ENCODE peak calls at places on chromosomes 2 and 18, in four cellular contexts. E is SK-N-SH, G is GM12878, N is K562. Y is an unnamed sample.
A peak's percentile ranks its signal among the peaks of the same experiment; 100 is the strongest.

GRCh38 chr2:46696966-46697829 is 217.8 kb downstream of the TMEM247 start:
- DNase-seq in E (no peak), G (no peak), N (no peak), Y (no peak)

GRCh38 chr18:21100141-21100540 is 11.5 kb downstream of the ROCK1 start:
- DNase-seq in E (no peak), G (no peak), N (no peak), Y (no peak)

GRCh38 chr2:143901185-143901842 is 618.6 kb downstream of the ZEB2 start:
- DNase-seq in E (no peak), G (no peak), N (no peak), Y (no peak)

GRCh38 chr2:70510213-70510820 is 43.3 kb downstream of the TGFA start:
- DNase-seq in E (no peak), G (no peak), N (no peak), Y (no peak)

GRCh38 chr2:159144776-159145614 is 141.5 kb downstream of the WDSUB1 start:
- DNase-seq in E (no peak), G (peak; percentile 47), N (no peak), Y (no peak)

GRCh38 chr2:71612581-71613520 is 159.5 kb downstream of the DYSF start:
- DNase-seq in E (peak; percentile 8), G (no peak), N (no peak), Y (peak; percentile 5)

GRCh38 chr2:26769501-26769850 is 5.4 kb downstream of the SLC35F6 start:
- DNase-seq in E (no peak), G (no peak), N (no peak), Y (no peak)

GRCh38 chr2:16656087-16656486 is 9.5 kb downstream of the CYRIA start:
- DNase-seq in E (no peak), G (no peak), N (no peak), Y (no peak)

GRCh38 chr2:72846171-72847095 is 20.6 kb upstream of the EXOC6B start:
- DNase-seq in E (no peak), G (no peak), N (no peak), Y (no peak)

GRCh38 chr2:99863236-99863913 is 279.0 kb downstream of the AFF3 start:
- DNase-seq in E (no peak), G (no peak), N (no peak), Y (no peak)

GRCh38 chr2:3617198-3617890 is 22.4 kb downstream of the COLEC11 start:
- DNase-seq in E (no peak), G (no peak), N (no peak), Y (no peak)

GRCh38 chr2:69054431-69054830 is 41.5 kb downstream of the ANTXR1 start:
- DNase-seq in E (no peak), G (peak; percentile 17), N (no peak), Y (no peak)

GRCh38 chr2:73239776-73240175 is 5.7 kb downstream of the CCT7 start:
- DNase-seq in E (no peak), G (no peak), N (no peak), Y (no peak)

GRCh38 chr18:48199399-48199798 is 209.8 kb downstream of the ZBTB7C start:
- DNase-seq in E (no peak), G (no peak), N (no peak), Y (no peak)

GRCh38 chr18:67669993-67670671 is 153.6 kb upstream of the DSEL start:
- DNase-seq in E (no peak), G (no peak), N (no peak), Y (no peak)

GRCh38 chr2:113768770-113769169 is 12.3 kb upstream of the SLC35F5 start:
- DNase-seq in E (no peak), G (no peak), N (no peak), Y (no peak)

GRCh38 chr2:234406085-234406484 is 90.8 kb downstream of the ARL4C start:
- DNase-seq in E (no peak), G (no peak), N (no peak), Y (no peak)

GRCh38 chr2:164605295-164605694 is 16.0 kb downstream of the GRB14 start:
- DNase-seq in E (no peak), G (no peak), N (no peak), Y (no peak)

GRCh38 chr18:5414546-5414945 is 119.0 kb upstream of the ZBTB14 start:
- DNase-seq in E (peak; percentile 35), G (no peak), N (no peak), Y (peak; percentile 29)

GRCh38 chr2:152694161-152694661 is 23.1 kb downstream of the PRPF40A start:
- DNase-seq in E (no peak), G (no peak), N (no peak), Y (no peak)

GRCh38 chr18:61892683-61893303 is at the start of gene RNF152:
- DNase-seq in E (peak; percentile 75), G (no peak), N (no peak), Y (peak; percentile 53)

GRCh38 chr18:73340135-73340934 is 472.5 kb upstream of the NETO1 start:
- DNase-seq in E (no peak), G (peak; percentile 3), N (no peak), Y (no peak)

GRCh38 chr2:5691659-5692529 is at the start of gene SOX11:
- DNase-seq in E (peak; percentile 99), G (no peak), N (no peak), Y (peak; percentile 82)

GRCh38 chr2:121360566-121361300 is 75.7 kb upstream of the TFCP2L1 start:
- DNase-seq in E (no peak), G (no peak), N (no peak), Y (no peak)

GRCh38 chr2:224948859-224949258 is 93.4 kb downstream of the DOCK10 start:
- DNase-seq in E (no peak), G (no peak), N (no peak), Y (no peak)

GRCh38 chr2:54783349-54783748 is 59.9 kb downstream of the EML6 start:
- DNase-seq in E (no peak), G (no peak), N (no peak), Y (no peak)

GRCh38 chr2:40030451-40030975 is 251.5 kb upstream of the THUMPD2 start:
- DNase-seq in E (no peak), G (no peak), N (no peak), Y (no peak)
- TF ChIP-seq USF1 in E (no peak), G (no peak), N (no peak), Y (no peak)

GRCh38 chr2:7145707-7146106 is 228.5 kb downstream of the RNF144A start:
- DNase-seq in E (no peak), G (no peak), N (no peak), Y (no peak)
- TF ChIP-seq USF1 in E (no peak), G (no peak), N (no peak), Y (no peak)

DNA sequence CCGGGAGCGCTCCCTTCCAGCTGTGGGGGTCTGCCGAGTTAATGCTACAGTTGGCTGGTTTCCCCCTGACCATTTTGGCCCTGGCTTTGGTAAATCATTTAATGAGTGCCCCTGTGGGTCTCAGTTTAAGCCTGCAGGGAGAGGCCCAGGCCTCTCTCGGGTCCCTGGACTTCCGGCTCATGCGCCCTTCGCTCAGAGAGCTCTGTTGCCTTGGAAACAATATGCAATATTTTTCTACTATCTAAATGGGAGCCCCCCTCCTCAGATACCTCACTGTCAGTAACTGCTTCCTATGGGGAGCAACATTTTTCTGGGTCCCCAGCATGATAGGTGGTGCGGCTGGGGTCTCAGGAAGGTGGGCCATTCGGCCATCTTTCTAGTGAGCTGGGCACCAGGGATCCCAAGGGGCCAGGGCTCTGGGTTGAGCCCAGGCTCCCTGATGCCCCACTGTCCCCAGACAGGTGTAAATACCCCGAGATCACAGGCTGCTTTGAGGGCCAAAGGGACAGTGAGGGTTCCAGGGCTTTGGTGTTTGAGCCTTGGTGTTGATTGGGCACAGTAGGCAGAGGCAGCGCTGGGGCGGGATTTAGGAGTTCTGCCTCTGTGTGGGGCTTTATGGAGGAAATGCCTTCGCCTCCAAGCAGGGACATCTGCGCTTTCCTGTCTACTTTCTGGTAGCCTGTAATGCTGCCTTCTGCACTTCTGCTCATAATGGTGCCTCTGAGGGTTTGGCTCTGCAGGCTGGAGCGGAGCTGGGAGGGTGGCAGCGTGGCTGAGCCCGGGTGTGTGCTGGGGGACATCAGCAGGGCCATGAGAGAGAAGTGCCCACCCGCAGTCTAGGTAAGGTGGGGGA is 5.2 kb downstream of the ITM2C start:
- DNase-seq in E (peak; percentile 77), G (no peak), N (no peak), Y (no peak)
- TF ChIP-seq USF1 in E (no peak), G (no peak), N (no peak), Y (no peak)

GRCh38 chr2:195304310-195304709 is 352.7 kb upstream of the SLC39A10 start:
- DNase-seq in E (no peak), G (no peak), N (no peak), Y (peak; percentile 42)
- TF ChIP-seq USF1 in E (no peak), G (no peak), N (no peak), Y (no peak)

GRCh38 chr2:85873679-85874078 is 15.1 kb downstream of the ST3GAL5 start:
- DNase-seq in E (peak; percentile 25), G (no peak), N (peak; percentile 49), Y (peak; percentile 38)
- TF ChIP-seq USF1 in E (no peak), G (no peak), N (no peak), Y (no peak)

GRCh38 chr2:231795525-231796327 is 9.5 kb downstream of the COPS7B start:
- DNase-seq in E (peak; percentile 78), G (no peak), N (no peak), Y (no peak)
- TF ChIP-seq USF1 in E (no peak), G (no peak), N (no peak), Y (no peak)

GRCh38 chr2:207109768-207110167 is 56.0 kb downstream of the KLF7 start:
- DNase-seq in E (no peak), G (no peak), N (no peak), Y (no peak)
- TF ChIP-seq USF1 in E (no peak), G (no peak), N (no peak), Y (no peak)

GRCh38 chr18:23528580-23529472 is 25.5 kb downstream of the RMC1 start:
- DNase-seq in E (no peak), G (no peak), N (peak; percentile 76), Y (no peak)
- TF ChIP-seq USF1 in E (no peak), G (no peak), N (no peak), Y (no peak)